ENCODE peak calls at places on chromosome 2, in six cellular contexts. L, K, A, Z, V and N are unnamed samples.

GRCh38 chr2:96537066-96537733 is 648 bp downstream of the ARID5A start:
- DNase-seq in K (no peak), V (peak), L (no peak), A (no peak), Z (peak), N (no peak)

GRCh38 chr2:196431076-196431475 is 208.4 kb upstream of the CCDC150 start:
- DNase-seq in L (no peak), V (no peak), A (no peak), K (no peak), Z (no peak), N (no peak)

GRCh38 chr2:54979645-54980044 is 70.6 kb downstream of the RTN4 start:
- DNase-seq in Z (no peak), A (peak), K (peak), V (no peak), L (peak), N (peak)

GRCh38 chr2:144403940-144404339 is 116.0 kb downstream of the ZEB2 start:
- DNase-seq in L (peak), V (no peak), K (no peak), Z (no peak), A (no peak), N (no peak)

GRCh38 chr2:176752295-176752694 is 460.3 kb upstream of the HNRNPA3 start:
- DNase-seq in L (no peak), A (no peak), Z (no peak), K (no peak), V (no peak), N (no peak)

GRCh38 chr2:123688504-123688903 is 336.6 kb upstream of the CNTNAP5 start:
- DNase-seq in A (no peak), Z (no peak), V (no peak), K (no peak), L (no peak), N (no peak)

GRCh38 chr2:162430323-162430722 is 86.4 kb downstream of the GCA start:
- DNase-seq in V (no peak), K (peak), A (no peak), Z (no peak), L (peak), N (no peak)

GRCh38 chr2:57862153-57862552 is 184.5 kb upstream of the VRK2 start:
- DNase-seq in A (no peak), K (no peak), L (no peak), Z (no peak), V (no peak), N (no peak)